ENCODE peak calls at places on chromosomes 12 and 14, in nine cellular contexts. One of them, this sample, is unnamed.

GRCh38 chr12:12533238-12533829 is 29.3 kb downstream of the DUSP16 start:
- DNase-seq in Caco-2: peak
- DNase-seq in epithelial cell of esophagus: peak
- DNase-seq in foreskin fibroblast: no peak
- DNase-seq in ovary: peak
- DNase-seq in right lobe of liver: no peak
- DNase-seq in psoas muscle: no peak
- DNase-seq in IMR-90: no peak
- DNase-seq in fibroblast of lung: peak
- DNase-seq in this sample: no peak

GRCh38 chr12:109439181-109439580 is 37.9 kb downstream of the KCTD10 start:
- DNase-seq in IMR-90: no peak
- DNase-seq in fibroblast of lung: no peak
- DNase-seq in psoas muscle: no peak
- DNase-seq in Caco-2: no peak
- DNase-seq in right lobe of liver: no peak
- DNase-seq in ovary: no peak
- DNase-seq in foreskin fibroblast: no peak
- DNase-seq in epithelial cell of esophagus: no peak
- DNase-seq in this sample: no peak

GRCh38 chr12:107669946-107670345 is 15.7 kb upstream of the PWP1 start:
- DNase-seq in IMR-90: no peak
- DNase-seq in ovary: no peak
- DNase-seq in epithelial cell of esophagus: no peak
- DNase-seq in foreskin fibroblast: no peak
- DNase-seq in Caco-2: no peak
- DNase-seq in fibroblast of lung: no peak
- DNase-seq in right lobe of liver: no peak
- DNase-seq in psoas muscle: no peak
- DNase-seq in this sample: no peak

GRCh38 chr14:89576132-89576923 is 159.3 kb upstream of the FOXN3 start:
- DNase-seq in ovary: no peak
- DNase-seq in psoas muscle: no peak
- DNase-seq in Caco-2: no peak
- DNase-seq in fibroblast of lung: no peak
- DNase-seq in foreskin fibroblast: no peak
- DNase-seq in IMR-90: peak
- DNase-seq in epithelial cell of esophagus: no peak
- DNase-seq in right lobe of liver: no peak
- DNase-seq in this sample: no peak

GRCh38 chr12:110244829-110245228 is 36.2 kb upstream of the ATP2A2 start:
- DNase-seq in right lobe of liver: peak
- DNase-seq in Caco-2: no peak
- DNase-seq in ovary: no peak
- DNase-seq in psoas muscle: no peak
- DNase-seq in epithelial cell of esophagus: no peak
- DNase-seq in IMR-90: no peak
- DNase-seq in foreskin fibroblast: no peak
- DNase-seq in fibroblast of lung: no peak
- DNase-seq in this sample: no peak

GRCh38 chr12:13234045-13234641 is 37.6 kb downstream of the EMP1 start:
- DNase-seq in foreskin fibroblast: peak
- DNase-seq in ovary: no peak
- DNase-seq in fibroblast of lung: peak
- DNase-seq in psoas muscle: no peak
- DNase-seq in epithelial cell of esophagus: peak
- DNase-seq in Caco-2: peak
- DNase-seq in IMR-90: peak
- DNase-seq in right lobe of liver: no peak
- DNase-seq in this sample: no peak

GRCh38 chr14:77579760-77580159 is 36.7 kb downstream of the SPTLC2 start:
- DNase-seq in IMR-90: no peak
- DNase-seq in Caco-2: no peak
- DNase-seq in fibroblast of lung: peak
- DNase-seq in right lobe of liver: no peak
- DNase-seq in ovary: no peak
- DNase-seq in epithelial cell of esophagus: no peak
- DNase-seq in foreskin fibroblast: no peak
- DNase-seq in psoas muscle: no peak
- DNase-seq in this sample: no peak

GRCh38 chr12:41277019-41277770 is 89.1 kb downstream of the PDZRN4 start:
- DNase-seq in psoas muscle: no peak
- DNase-seq in IMR-90: peak
- DNase-seq in right lobe of liver: no peak
- DNase-seq in foreskin fibroblast: peak
- DNase-seq in epithelial cell of esophagus: peak
- DNase-seq in Caco-2: peak
- DNase-seq in fibroblast of lung: peak
- DNase-seq in ovary: no peak
- DNase-seq in this sample: peak

DNA sequence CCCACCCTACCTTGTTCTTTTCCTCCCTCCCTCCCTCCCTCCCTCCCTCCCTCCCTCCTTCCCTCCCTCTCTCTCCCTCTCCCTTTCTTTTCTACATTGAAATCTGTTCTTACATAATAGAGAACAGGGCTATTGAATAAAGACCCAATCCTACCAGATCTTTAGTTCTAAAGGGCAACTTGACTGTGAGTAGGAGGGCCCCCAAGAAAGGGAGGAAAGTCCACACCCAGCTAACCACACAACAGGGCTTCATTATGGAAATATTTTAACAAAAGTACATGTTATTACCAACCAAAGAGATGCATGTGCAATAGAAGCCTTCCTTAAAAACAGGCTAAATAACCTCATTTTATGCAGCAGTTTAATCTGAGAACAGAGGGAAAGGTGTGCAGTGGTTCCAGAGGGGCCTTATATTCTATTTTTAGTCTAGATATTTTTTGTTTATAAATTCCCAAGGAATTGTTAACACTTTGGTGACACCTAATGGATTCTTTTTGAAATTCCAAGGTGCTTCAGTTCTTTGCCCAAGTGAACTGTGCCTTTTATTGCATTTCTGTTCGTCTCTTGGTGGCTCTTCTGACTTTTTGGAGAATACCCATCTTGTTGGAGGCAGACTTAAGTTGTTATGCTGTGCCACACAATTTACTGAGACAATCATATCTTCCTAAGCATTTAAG is 63.0 kb downstream of the GNS start:
- DNase-seq in Caco-2: no peak
- DNase-seq in right lobe of liver: no peak
- DNase-seq in epithelial cell of esophagus: peak
- DNase-seq in fibroblast of lung: peak
- DNase-seq in IMR-90: peak
- DNase-seq in foreskin fibroblast: no peak
- DNase-seq in ovary: no peak
- DNase-seq in psoas muscle: no peak
- DNase-seq in this sample: no peak
- TF ChIP-seq CTCF in Caco-2: peak
- TF ChIP-seq CTCF in right lobe of liver: peak
- TF ChIP-seq CTCF in epithelial cell of esophagus: peak
- TF ChIP-seq CTCF in fibroblast of lung: peak
- TF ChIP-seq CTCF in IMR-90: peak
- TF ChIP-seq CTCF in foreskin fibroblast: peak
- TF ChIP-seq CTCF in ovary: peak
- TF ChIP-seq CTCF in psoas muscle: peak
- TF ChIP-seq CTCF in this sample: peak

DNA sequence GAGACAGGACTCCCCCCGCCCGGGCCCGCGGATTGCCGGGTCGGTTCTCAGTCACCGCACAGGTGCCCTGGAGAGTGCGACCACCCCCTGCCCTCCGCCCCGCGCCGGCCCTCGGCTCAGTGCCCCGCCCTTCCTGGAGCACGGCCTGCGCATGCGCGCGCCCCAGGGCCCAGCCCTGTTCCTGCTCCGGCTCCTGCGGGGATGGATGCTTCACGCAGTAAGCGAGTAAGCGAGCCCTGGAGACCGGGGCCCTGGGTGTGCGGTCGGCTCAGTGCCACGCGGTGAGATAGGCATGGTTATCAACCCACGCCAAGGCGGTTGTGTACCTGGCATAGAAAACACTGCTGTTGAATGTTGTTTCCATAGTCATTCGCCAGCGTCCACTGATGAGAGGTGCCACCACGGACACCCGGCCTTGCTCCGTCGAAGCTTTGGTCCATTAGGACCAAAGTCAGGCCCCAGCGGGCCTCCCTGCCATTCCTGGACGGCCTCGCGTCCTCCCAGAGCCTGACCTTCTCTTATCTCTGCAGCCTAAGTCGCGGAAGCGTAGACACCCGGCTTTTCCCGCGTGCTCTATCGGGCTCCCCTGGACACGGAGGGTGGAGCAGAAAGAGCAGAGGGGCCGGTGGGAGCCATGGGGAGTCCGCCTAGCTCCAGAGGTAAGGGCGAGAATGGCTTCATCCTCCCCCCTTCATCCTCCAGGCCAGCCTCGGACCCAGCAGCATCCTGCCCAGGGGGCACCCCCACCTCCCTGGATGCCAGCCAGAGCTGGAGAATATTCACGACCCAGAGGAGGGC is 90.6 kb downstream of the PAPOLA start:
- DNase-seq in right lobe of liver: no peak
- DNase-seq in psoas muscle: peak
- DNase-seq in foreskin fibroblast: no peak
- DNase-seq in Caco-2: no peak
- DNase-seq in epithelial cell of esophagus: peak
- DNase-seq in ovary: no peak
- DNase-seq in fibroblast of lung: peak
- DNase-seq in IMR-90: peak
- DNase-seq in this sample: no peak
- H3K4me3 ChIP-seq in right lobe of liver: peak
- H3K4me3 ChIP-seq in psoas muscle: peak
- H3K4me3 ChIP-seq in foreskin fibroblast: peak
- H3K4me3 ChIP-seq in Caco-2: no peak
- H3K4me3 ChIP-seq in epithelial cell of esophagus: peak
- H3K4me3 ChIP-seq in ovary: no peak
- H3K4me3 ChIP-seq in fibroblast of lung: peak
- H3K4me3 ChIP-seq in IMR-90: peak
- H3K4me3 ChIP-seq in this sample: no peak

GRCh38 chr12:49223122-49223521 is 34.2 kb upstream of the TUBA1A start:
- DNase-seq in fibroblast of lung: no peak
- DNase-seq in Caco-2: no peak
- DNase-seq in epithelial cell of esophagus: no peak
- DNase-seq in foreskin fibroblast: no peak
- DNase-seq in right lobe of liver: no peak
- DNase-seq in IMR-90: no peak
- DNase-seq in psoas muscle: no peak
- DNase-seq in ovary: no peak
- DNase-seq in this sample: no peak

GRCh38 chr12:49228653-49229052 is 36.2 kb upstream of the TUBA1C start:
- DNase-seq in right lobe of liver: no peak
- DNase-seq in IMR-90: no peak
- DNase-seq in ovary: no peak
- DNase-seq in psoas muscle: no peak
- DNase-seq in fibroblast of lung: no peak
- DNase-seq in epithelial cell of esophagus: no peak
- DNase-seq in foreskin fibroblast: no peak
- DNase-seq in Caco-2: no peak
- DNase-seq in this sample: no peak

GRCh38 chr12:49227701-49228100 is 37.2 kb upstream of the TUBA1C start:
- DNase-seq in psoas muscle: no peak
- DNase-seq in right lobe of liver: no peak
- DNase-seq in fibroblast of lung: no peak
- DNase-seq in foreskin fibroblast: no peak
- DNase-seq in ovary: no peak
- DNase-seq in IMR-90: no peak
- DNase-seq in Caco-2: no peak
- DNase-seq in epithelial cell of esophagus: no peak
- DNase-seq in this sample: no peak

GRCh38 chr12:49223590-49224369 is 34.9 kb upstream of the TUBA1A start:
- DNase-seq in foreskin fibroblast: no peak
- DNase-seq in Caco-2: no peak
- DNase-seq in ovary: no peak
- DNase-seq in IMR-90: no peak
- DNase-seq in psoas muscle: no peak
- DNase-seq in epithelial cell of esophagus: no peak
- DNase-seq in right lobe of liver: no peak
- DNase-seq in fibroblast of lung: no peak
- DNase-seq in this sample: no peak

GRCh38 chr12:49225551-49226166 is 36.8 kb upstream of the TUBA1A start:
- DNase-seq in ovary: no peak
- DNase-seq in IMR-90: peak
- DNase-seq in fibroblast of lung: peak
- DNase-seq in right lobe of liver: no peak
- DNase-seq in psoas muscle: no peak
- DNase-seq in epithelial cell of esophagus: no peak
- DNase-seq in Caco-2: no peak
- DNase-seq in foreskin fibroblast: no peak
- DNase-seq in this sample: no peak
- TF ChIP-seq CTCF in ovary: no peak
- TF ChIP-seq CTCF in IMR-90: peak
- TF ChIP-seq CTCF in fibroblast of lung: no peak
- TF ChIP-seq CTCF in right lobe of liver: no peak
- TF ChIP-seq CTCF in psoas muscle: peak
- TF ChIP-seq CTCF in epithelial cell of esophagus: no peak
- TF ChIP-seq CTCF in Caco-2: no peak
- TF ChIP-seq CTCF in foreskin fibroblast: no peak
- TF ChIP-seq CTCF in this sample: no peak

GRCh38 chr12:116278667-116279066 is 1.2 kb upstream of the MED13L start:
- DNase-seq in foreskin fibroblast: no peak
- DNase-seq in psoas muscle: no peak
- DNase-seq in IMR-90: no peak
- DNase-seq in ovary: no peak
- DNase-seq in right lobe of liver: no peak
- DNase-seq in epithelial cell of esophagus: no peak
- DNase-seq in fibroblast of lung: no peak
- DNase-seq in Caco-2: no peak
- DNase-seq in this sample: no peak

GRCh38 chr12:116276433-116277216 is 868 bp downstream of the MED13L start:
- DNase-seq in right lobe of liver: peak
- DNase-seq in ovary: peak
- DNase-seq in psoas muscle: peak
- DNase-seq in fibroblast of lung: peak
- DNase-seq in IMR-90: peak
- DNase-seq in epithelial cell of esophagus: peak
- DNase-seq in foreskin fibroblast: peak
- DNase-seq in Caco-2: peak
- DNase-seq in this sample: no peak

GRCh38 chr12:116280590-116281290 is 3.2 kb upstream of the MED13L start:
- DNase-seq in fibroblast of lung: no peak
- DNase-seq in ovary: no peak
- DNase-seq in psoas muscle: no peak
- DNase-seq in foreskin fibroblast: no peak
- DNase-seq in Caco-2: no peak
- DNase-seq in epithelial cell of esophagus: no peak
- DNase-seq in right lobe of liver: no peak
- DNase-seq in IMR-90: no peak
- DNase-seq in this sample: peak

GRCh38 chr12:116277393-116278258 is at the start of gene MED13L:
- DNase-seq in foreskin fibroblast: peak
- DNase-seq in epithelial cell of esophagus: peak
- DNase-seq in ovary: peak
- DNase-seq in right lobe of liver: peak
- DNase-seq in Caco-2: peak
- DNase-seq in IMR-90: peak
- DNase-seq in fibroblast of lung: peak
- DNase-seq in psoas muscle: peak
- DNase-seq in this sample: no peak

DNA sequence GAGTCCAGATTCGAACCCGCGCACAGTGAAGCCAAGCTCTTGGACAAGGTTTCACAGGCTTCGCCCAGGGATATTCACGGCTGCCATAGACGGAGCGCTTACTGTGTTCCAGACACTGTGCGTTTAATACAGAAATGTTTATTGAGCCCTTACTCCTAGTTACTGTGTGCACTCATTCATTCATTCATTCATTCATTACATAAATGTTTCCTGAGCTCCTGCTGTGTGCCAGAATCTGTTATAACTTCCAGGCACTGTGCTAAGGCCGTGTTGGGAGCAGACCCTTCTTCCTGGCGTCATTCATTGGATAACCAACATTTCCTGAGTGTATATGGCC is 734 bp upstream of the MED13L start:
- DNase-seq in foreskin fibroblast: no peak
- DNase-seq in epithelial cell of esophagus: no peak
- DNase-seq in psoas muscle: no peak
- DNase-seq in right lobe of liver: no peak
- DNase-seq in IMR-90: no peak
- DNase-seq in ovary: no peak
- DNase-seq in fibroblast of lung: no peak
- DNase-seq in Caco-2: no peak
- DNase-seq in this sample: no peak
- H3K4me3 ChIP-seq in foreskin fibroblast: peak
- H3K4me3 ChIP-seq in epithelial cell of esophagus: peak
- H3K4me3 ChIP-seq in psoas muscle: peak
- H3K4me3 ChIP-seq in right lobe of liver: peak
- H3K4me3 ChIP-seq in IMR-90: peak
- H3K4me3 ChIP-seq in ovary: peak
- H3K4me3 ChIP-seq in fibroblast of lung: peak
- H3K4me3 ChIP-seq in Caco-2: peak
- H3K4me3 ChIP-seq in this sample: peak

This sample was measured in LNCaP clone FGC.